ENCODE peak calls at places on chromosomes 13 and 19, in eight cellular contexts. One of them, this sample, is unnamed.
A peak's percentile ranks its signal among the peaks of the same experiment; 100 is the strongest.

GRCh38 chr19:6467384-6467783 is 3.3 kb downstream of the CRB3 start:
- DNase-seq in GM03348: no peak
- DNase-seq in activated T-helper 1 cell treated with Interleukin-2 at 50 U/mL for 16 hours: no peak
- DNase-seq in ovary: no peak
- DNase-seq in hepatocyte: no peak
- DNase-seq in activated CD4-positive, alpha-beta T cell treated with anti-CD3 and anti-CD28 coated beads, Interleukin-2, amount 10 ng/mL, durations not matched to agents 7 days and 5 days: no peak
- DNase-seq in T-cell: no peak
- DNase-seq in cerebellar cortex: no peak
- DNase-seq in this sample: no peak

GRCh38 chr13:114228176-114228575 is 6.5 kb upstream of the CDC16 start:
- DNase-seq in GM03348: no peak
- DNase-seq in activated T-helper 1 cell treated with Interleukin-2 at 50 U/mL for 16 hours: no peak
- DNase-seq in ovary: no peak
- DNase-seq in hepatocyte: no peak
- DNase-seq in activated CD4-positive, alpha-beta T cell treated with anti-CD3 and anti-CD28 coated beads, Interleukin-2, amount 10 ng/mL, durations not matched to agents 7 days and 5 days: no peak
- DNase-seq in T-cell: no peak
- DNase-seq in cerebellar cortex: no peak
- DNase-seq in this sample: no peak

GRCh38 chr13:20102776-20103175 is 58.1 kb downstream of the GJA3 start:
- DNase-seq in GM03348: peak; percentile 48
- DNase-seq in activated T-helper 1 cell treated with Interleukin-2 at 50 U/mL for 16 hours: no peak
- DNase-seq in ovary: no peak
- DNase-seq in hepatocyte: no peak
- DNase-seq in activated CD4-positive, alpha-beta T cell treated with anti-CD3 and anti-CD28 coated beads, Interleukin-2, amount 10 ng/mL, durations not matched to agents 7 days and 5 days: no peak
- DNase-seq in T-cell: no peak
- DNase-seq in cerebellar cortex: no peak
- DNase-seq in this sample: no peak

GRCh38 chr19:46006411-46006810 is 11.1 kb downstream of the CCDC61 start:
- DNase-seq in GM03348: no peak
- DNase-seq in activated T-helper 1 cell treated with Interleukin-2 at 50 U/mL for 16 hours: no peak
- DNase-seq in ovary: no peak
- DNase-seq in hepatocyte: no peak
- DNase-seq in activated CD4-positive, alpha-beta T cell treated with anti-CD3 and anti-CD28 coated beads, Interleukin-2, amount 10 ng/mL, durations not matched to agents 7 days and 5 days: no peak
- DNase-seq in T-cell: no peak
- DNase-seq in cerebellar cortex: no peak
- DNase-seq in this sample: no peak

GRCh38 chr13:106700007-106700950 is 132.3 kb upstream of the ARGLU1 start:
- DNase-seq in GM03348: no peak
- DNase-seq in activated T-helper 1 cell treated with Interleukin-2 at 50 U/mL for 16 hours: no peak
- DNase-seq in ovary: no peak
- DNase-seq in hepatocyte: no peak
- DNase-seq in activated CD4-positive, alpha-beta T cell treated with anti-CD3 and anti-CD28 coated beads, Interleukin-2, amount 10 ng/mL, durations not matched to agents 7 days and 5 days: no peak
- DNase-seq in T-cell: no peak
- DNase-seq in cerebellar cortex: no peak
- DNase-seq in this sample: no peak

GRCh38 chr19:2811221-2811722 is 8.4 kb upstream of the ZNF554 start:
- DNase-seq in GM03348: no peak
- DNase-seq in activated T-helper 1 cell treated with Interleukin-2 at 50 U/mL for 16 hours: no peak
- DNase-seq in ovary: no peak
- DNase-seq in hepatocyte: peak; percentile 58
- DNase-seq in activated CD4-positive, alpha-beta T cell treated with anti-CD3 and anti-CD28 coated beads, Interleukin-2, amount 10 ng/mL, durations not matched to agents 7 days and 5 days: no peak
- DNase-seq in T-cell: no peak
- DNase-seq in cerebellar cortex: no peak
- DNase-seq in this sample: no peak

GRCh38 chr19:19742773-19743172 is 9.9 kb upstream of the ZNF14 start:
- DNase-seq in GM03348: no peak
- DNase-seq in activated T-helper 1 cell treated with Interleukin-2 at 50 U/mL for 16 hours: no peak
- DNase-seq in ovary: no peak
- DNase-seq in hepatocyte: no peak
- DNase-seq in activated CD4-positive, alpha-beta T cell treated with anti-CD3 and anti-CD28 coated beads, Interleukin-2, amount 10 ng/mL, durations not matched to agents 7 days and 5 days: no peak
- DNase-seq in T-cell: no peak
- DNase-seq in cerebellar cortex: no peak
- DNase-seq in this sample: no peak

GRCh38 chr13:40813662-40814454 is 24.4 kb downstream of the SLC25A15 start:
- DNase-seq in GM03348: peak; percentile 24
- DNase-seq in activated T-helper 1 cell treated with Interleukin-2 at 50 U/mL for 16 hours: no peak
- DNase-seq in ovary: no peak
- DNase-seq in hepatocyte: peak; percentile 35
- DNase-seq in activated CD4-positive, alpha-beta T cell treated with anti-CD3 and anti-CD28 coated beads, Interleukin-2, amount 10 ng/mL, durations not matched to agents 7 days and 5 days: no peak
- DNase-seq in T-cell: no peak
- DNase-seq in cerebellar cortex: peak; percentile 14
- DNase-seq in this sample: peak; percentile 41

GRCh38 chr13:41465215-41465907 is 8.0 kb downstream of the RGCC start:
- DNase-seq in GM03348: peak; percentile 74
- DNase-seq in activated T-helper 1 cell treated with Interleukin-2 at 50 U/mL for 16 hours: peak; percentile 79
- DNase-seq in ovary: no peak
- DNase-seq in hepatocyte: no peak
- DNase-seq in activated CD4-positive, alpha-beta T cell treated with anti-CD3 and anti-CD28 coated beads, Interleukin-2, amount 10 ng/mL, durations not matched to agents 7 days and 5 days: peak; percentile 95
- DNase-seq in T-cell: peak; percentile 88
- DNase-seq in cerebellar cortex: no peak
- DNase-seq in this sample: no peak

GRCh38 chr19:46133777-46134231 is 9.3 kb upstream of the IGFL3 start:
- DNase-seq in GM03348: no peak
- DNase-seq in activated T-helper 1 cell treated with Interleukin-2 at 50 U/mL for 16 hours: no peak
- DNase-seq in ovary: no peak
- DNase-seq in hepatocyte: no peak
- DNase-seq in activated CD4-positive, alpha-beta T cell treated with anti-CD3 and anti-CD28 coated beads, Interleukin-2, amount 10 ng/mL, durations not matched to agents 7 days and 5 days: no peak
- DNase-seq in T-cell: no peak
- DNase-seq in cerebellar cortex: peak; percentile 56
- DNase-seq in this sample: peak; percentile 35

GRCh38 chr13:66492479-66492878 is 737.7 kb downstream of the PCDH9 start:
- DNase-seq in GM03348: no peak
- DNase-seq in activated T-helper 1 cell treated with Interleukin-2 at 50 U/mL for 16 hours: no peak
- DNase-seq in ovary: no peak
- DNase-seq in hepatocyte: peak; percentile 6
- DNase-seq in activated CD4-positive, alpha-beta T cell treated with anti-CD3 and anti-CD28 coated beads, Interleukin-2, amount 10 ng/mL, durations not matched to agents 7 days and 5 days: no peak
- DNase-seq in T-cell: no peak
- DNase-seq in cerebellar cortex: no peak
- DNase-seq in this sample: peak; percentile 40

GRCh38 chr13:80841346-80841882 is 500.5 kb upstream of the SPRY2 start:
- DNase-seq in GM03348: no peak
- DNase-seq in activated T-helper 1 cell treated with Interleukin-2 at 50 U/mL for 16 hours: no peak
- DNase-seq in ovary: no peak
- DNase-seq in hepatocyte: no peak
- DNase-seq in activated CD4-positive, alpha-beta T cell treated with anti-CD3 and anti-CD28 coated beads, Interleukin-2, amount 10 ng/mL, durations not matched to agents 7 days and 5 days: no peak
- DNase-seq in T-cell: no peak
- DNase-seq in cerebellar cortex: no peak
- DNase-seq in this sample: no peak

GRCh38 chr13:75461314-75461713 is 20.7 kb downstream of the TBC1D4 start:
- DNase-seq in GM03348: no peak
- DNase-seq in activated T-helper 1 cell treated with Interleukin-2 at 50 U/mL for 16 hours: no peak
- DNase-seq in ovary: no peak
- DNase-seq in hepatocyte: no peak
- DNase-seq in activated CD4-positive, alpha-beta T cell treated with anti-CD3 and anti-CD28 coated beads, Interleukin-2, amount 10 ng/mL, durations not matched to agents 7 days and 5 days: no peak
- DNase-seq in T-cell: no peak
- DNase-seq in cerebellar cortex: no peak
- DNase-seq in this sample: no peak

GRCh38 chr19:17243854-17244617 is 1.7 kb downstream of the NR2F6 start:
- DNase-seq in GM03348: peak; percentile 60
- DNase-seq in activated T-helper 1 cell treated with Interleukin-2 at 50 U/mL for 16 hours: no peak
- DNase-seq in ovary: peak; percentile 75
- DNase-seq in hepatocyte: peak; percentile 73
- DNase-seq in activated CD4-positive, alpha-beta T cell treated with anti-CD3 and anti-CD28 coated beads, Interleukin-2, amount 10 ng/mL, durations not matched to agents 7 days and 5 days: no peak
- DNase-seq in T-cell: no peak
- DNase-seq in cerebellar cortex: peak; percentile 54
- DNase-seq in this sample: peak; percentile 76

GRCh38 chr13:106589716-106590115 is 21.8 kb upstream of the ARGLU1 start:
- DNase-seq in GM03348: no peak
- DNase-seq in activated T-helper 1 cell treated with Interleukin-2 at 50 U/mL for 16 hours: no peak
- DNase-seq in ovary: no peak
- DNase-seq in hepatocyte: no peak
- DNase-seq in activated CD4-positive, alpha-beta T cell treated with anti-CD3 and anti-CD28 coated beads, Interleukin-2, amount 10 ng/mL, durations not matched to agents 7 days and 5 days: no peak
- DNase-seq in T-cell: no peak
- DNase-seq in cerebellar cortex: no peak
- DNase-seq in this sample: no peak

GRCh38 chr19:55091126-55091910 is 15.6 kb downstream of the EPS8L1 start:
- DNase-seq in GM03348: no peak
- DNase-seq in activated T-helper 1 cell treated with Interleukin-2 at 50 U/mL for 16 hours: no peak
- DNase-seq in ovary: no peak
- DNase-seq in hepatocyte: no peak
- DNase-seq in activated CD4-positive, alpha-beta T cell treated with anti-CD3 and anti-CD28 coated beads, Interleukin-2, amount 10 ng/mL, durations not matched to agents 7 days and 5 days: no peak
- DNase-seq in T-cell: no peak
- DNase-seq in cerebellar cortex: no peak
- DNase-seq in this sample: no peak

GRCh38 chr13:66803013-66803739 is 427.0 kb downstream of the PCDH9 start:
- DNase-seq in GM03348: no peak
- DNase-seq in activated T-helper 1 cell treated with Interleukin-2 at 50 U/mL for 16 hours: no peak
- DNase-seq in ovary: no peak
- DNase-seq in hepatocyte: no peak
- DNase-seq in activated CD4-positive, alpha-beta T cell treated with anti-CD3 and anti-CD28 coated beads, Interleukin-2, amount 10 ng/mL, durations not matched to agents 7 days and 5 days: no peak
- DNase-seq in T-cell: no peak
- DNase-seq in cerebellar cortex: no peak
- DNase-seq in this sample: no peak

GRCh38 chr13:99004931-99005330 is 27.1 kb upstream of the DOCK9 start:
- DNase-seq in GM03348: no peak
- DNase-seq in activated T-helper 1 cell treated with Interleukin-2 at 50 U/mL for 16 hours: no peak
- DNase-seq in ovary: no peak
- DNase-seq in hepatocyte: no peak
- DNase-seq in activated CD4-positive, alpha-beta T cell treated with anti-CD3 and anti-CD28 coated beads, Interleukin-2, amount 10 ng/mL, durations not matched to agents 7 days and 5 days: no peak
- DNase-seq in T-cell: no peak
- DNase-seq in cerebellar cortex: no peak
- DNase-seq in this sample: no peak

GRCh38 chr13:44347905-44348304 is 25.7 kb upstream of the SERP2 start:
- DNase-seq in GM03348: peak; percentile 47
- DNase-seq in activated T-helper 1 cell treated with Interleukin-2 at 50 U/mL for 16 hours: no peak
- DNase-seq in ovary: no peak
- DNase-seq in hepatocyte: no peak
- DNase-seq in activated CD4-positive, alpha-beta T cell treated with anti-CD3 and anti-CD28 coated beads, Interleukin-2, amount 10 ng/mL, durations not matched to agents 7 days and 5 days: no peak
- DNase-seq in T-cell: no peak
- DNase-seq in cerebellar cortex: no peak
- DNase-seq in this sample: no peak

GRCh38 chr13:112771877-112772538 is 82.2 kb downstream of the ATP11A start:
- DNase-seq in GM03348: no peak
- DNase-seq in activated T-helper 1 cell treated with Interleukin-2 at 50 U/mL for 16 hours: no peak
- DNase-seq in ovary: no peak
- DNase-seq in hepatocyte: no peak
- DNase-seq in activated CD4-positive, alpha-beta T cell treated with anti-CD3 and anti-CD28 coated beads, Interleukin-2, amount 10 ng/mL, durations not matched to agents 7 days and 5 days: no peak
- DNase-seq in T-cell: no peak
- DNase-seq in cerebellar cortex: no peak
- DNase-seq in this sample: no peak

GRCh38 chr13:113813749-113814434 is 50.0 kb downstream of the GAS6 start:
- DNase-seq in GM03348: no peak
- DNase-seq in activated T-helper 1 cell treated with Interleukin-2 at 50 U/mL for 16 hours: no peak
- DNase-seq in ovary: peak; percentile 86
- DNase-seq in hepatocyte: no peak
- DNase-seq in activated CD4-positive, alpha-beta T cell treated with anti-CD3 and anti-CD28 coated beads, Interleukin-2, amount 10 ng/mL, durations not matched to agents 7 days and 5 days: no peak
- DNase-seq in T-cell: no peak
- DNase-seq in cerebellar cortex: no peak
- DNase-seq in this sample: no peak

GRCh38 chr19:6590458-6591319 is at the start of gene CD70:
- DNase-seq in GM03348: peak; percentile 58
- DNase-seq in activated T-helper 1 cell treated with Interleukin-2 at 50 U/mL for 16 hours: no peak
- DNase-seq in ovary: no peak
- DNase-seq in hepatocyte: no peak
- DNase-seq in activated CD4-positive, alpha-beta T cell treated with anti-CD3 and anti-CD28 coated beads, Interleukin-2, amount 10 ng/mL, durations not matched to agents 7 days and 5 days: peak; percentile 52
- DNase-seq in T-cell: peak; percentile 26
- DNase-seq in cerebellar cortex: peak; percentile 59
- DNase-seq in this sample: peak; percentile 80

GRCh38 chr19:23769691-23770468 is 11.2 kb upstream of the ZNF681 start:
- DNase-seq in GM03348: no peak
- DNase-seq in activated T-helper 1 cell treated with Interleukin-2 at 50 U/mL for 16 hours: no peak
- DNase-seq in ovary: no peak
- DNase-seq in hepatocyte: no peak
- DNase-seq in activated CD4-positive, alpha-beta T cell treated with anti-CD3 and anti-CD28 coated beads, Interleukin-2, amount 10 ng/mL, durations not matched to agents 7 days and 5 days: no peak
- DNase-seq in T-cell: no peak
- DNase-seq in cerebellar cortex: no peak
- DNase-seq in this sample: no peak

GRCh38 chr13:79745141-79745540 is 264.2 kb downstream of the NDFIP2 start:
- DNase-seq in GM03348: no peak
- DNase-seq in activated T-helper 1 cell treated with Interleukin-2 at 50 U/mL for 16 hours: no peak
- DNase-seq in ovary: no peak
- DNase-seq in hepatocyte: no peak
- DNase-seq in activated CD4-positive, alpha-beta T cell treated with anti-CD3 and anti-CD28 coated beads, Interleukin-2, amount 10 ng/mL, durations not matched to agents 7 days and 5 days: no peak
- DNase-seq in T-cell: no peak
- DNase-seq in cerebellar cortex: peak; percentile 77
- DNase-seq in this sample: no peak

GRCh38 chr19:2391118-2391725 is 31.2 kb downstream of the TMPRSS9 start:
- DNase-seq in GM03348: peak; percentile 83
- DNase-seq in activated T-helper 1 cell treated with Interleukin-2 at 50 U/mL for 16 hours: peak; percentile 5
- DNase-seq in ovary: no peak
- DNase-seq in hepatocyte: peak; percentile 81
- DNase-seq in activated CD4-positive, alpha-beta T cell treated with anti-CD3 and anti-CD28 coated beads, Interleukin-2, amount 10 ng/mL, durations not matched to agents 7 days and 5 days: peak; percentile 67
- DNase-seq in T-cell: peak; percentile 33
- DNase-seq in cerebellar cortex: peak; percentile 81
- DNase-seq in this sample: peak; percentile 73

GRCh38 chr13:95233026-95233635 is 68.1 kb downstream of the ABCC4 start:
- DNase-seq in GM03348: no peak
- DNase-seq in activated T-helper 1 cell treated with Interleukin-2 at 50 U/mL for 16 hours: no peak
- DNase-seq in ovary: no peak
- DNase-seq in hepatocyte: no peak
- DNase-seq in activated CD4-positive, alpha-beta T cell treated with anti-CD3 and anti-CD28 coated beads, Interleukin-2, amount 10 ng/mL, durations not matched to agents 7 days and 5 days: no peak
- DNase-seq in T-cell: no peak
- DNase-seq in cerebellar cortex: no peak
- DNase-seq in this sample: no peak

GRCh38 chr13:91401916-91402315 is 3.5 kb downstream of the GPC5 start:
- DNase-seq in GM03348: no peak
- DNase-seq in activated T-helper 1 cell treated with Interleukin-2 at 50 U/mL for 16 hours: no peak
- DNase-seq in ovary: no peak
- DNase-seq in hepatocyte: no peak
- DNase-seq in activated CD4-positive, alpha-beta T cell treated with anti-CD3 and anti-CD28 coated beads, Interleukin-2, amount 10 ng/mL, durations not matched to agents 7 days and 5 days: no peak
- DNase-seq in T-cell: no peak
- DNase-seq in cerebellar cortex: no peak
- DNase-seq in this sample: no peak

GRCh38 chr13:110965038-110965754 is 50.3 kb upstream of the ANKRD10 start:
- DNase-seq in GM03348: no peak
- DNase-seq in activated T-helper 1 cell treated with Interleukin-2 at 50 U/mL for 16 hours: no peak
- DNase-seq in ovary: no peak
- DNase-seq in hepatocyte: peak; percentile 63
- DNase-seq in activated CD4-positive, alpha-beta T cell treated with anti-CD3 and anti-CD28 coated beads, Interleukin-2, amount 10 ng/mL, durations not matched to agents 7 days and 5 days: peak; percentile 40
- DNase-seq in T-cell: no peak
- DNase-seq in cerebellar cortex: peak; percentile 70
- DNase-seq in this sample: no peak

GRCh38 chr19:41537789-41538188 is 38.2 kb upstream of the CEACAM21 start:
- DNase-seq in GM03348: peak; percentile 17
- DNase-seq in activated T-helper 1 cell treated with Interleukin-2 at 50 U/mL for 16 hours: no peak
- DNase-seq in ovary: no peak
- DNase-seq in hepatocyte: no peak
- DNase-seq in activated CD4-positive, alpha-beta T cell treated with anti-CD3 and anti-CD28 coated beads, Interleukin-2, amount 10 ng/mL, durations not matched to agents 7 days and 5 days: peak; percentile 62
- DNase-seq in T-cell: no peak
- DNase-seq in cerebellar cortex: peak; percentile 13
- DNase-seq in this sample: no peak

GRCh38 chr13:29143864-29144263 is 323.7 kb downstream of the MTUS2 start:
- DNase-seq in GM03348: no peak
- DNase-seq in activated T-helper 1 cell treated with Interleukin-2 at 50 U/mL for 16 hours: no peak
- DNase-seq in ovary: no peak
- DNase-seq in hepatocyte: no peak
- DNase-seq in activated CD4-positive, alpha-beta T cell treated with anti-CD3 and anti-CD28 coated beads, Interleukin-2, amount 10 ng/mL, durations not matched to agents 7 days and 5 days: no peak
- DNase-seq in T-cell: no peak
- DNase-seq in cerebellar cortex: no peak
- DNase-seq in this sample: no peak

GRCh38 chr19:41546386-41546789 is 29.6 kb upstream of the CEACAM21 start:
- DNase-seq in GM03348: no peak
- DNase-seq in activated T-helper 1 cell treated with Interleukin-2 at 50 U/mL for 16 hours: no peak
- DNase-seq in ovary: no peak
- DNase-seq in hepatocyte: no peak
- DNase-seq in activated CD4-positive, alpha-beta T cell treated with anti-CD3 and anti-CD28 coated beads, Interleukin-2, amount 10 ng/mL, durations not matched to agents 7 days and 5 days: no peak
- DNase-seq in T-cell: peak; percentile 33
- DNase-seq in cerebellar cortex: no peak
- DNase-seq in this sample: no peak

GRCh38 chr13:94860981-94861407 is 148.6 kb upstream of the SOX21 start:
- DNase-seq in GM03348: peak; percentile 13
- DNase-seq in activated T-helper 1 cell treated with Interleukin-2 at 50 U/mL for 16 hours: no peak
- DNase-seq in ovary: no peak
- DNase-seq in hepatocyte: no peak
- DNase-seq in activated CD4-positive, alpha-beta T cell treated with anti-CD3 and anti-CD28 coated beads, Interleukin-2, amount 10 ng/mL, durations not matched to agents 7 days and 5 days: no peak
- DNase-seq in T-cell: no peak
- DNase-seq in cerebellar cortex: no peak
- DNase-seq in this sample: no peak

This sample was measured in neural progenitor cell.